ENCODE peak calls at places on chromosomes 16 and 17, in four cellular contexts. R is H1, V is K562, F is A549. W is an unnamed sample.

GRCh38 chr16:18024566-18024965 is 312.0 kb downstream of the NPIPA8 start:
- DNase-seq in R (no peak), F (no peak), V (no peak), W (no peak)

GRCh38 chr16:1975432-1976215 is 3.8 kb downstream of the TBL3 start:
- DNase-seq in F (no peak), V (no peak), R (no peak), W (no peak)

GRCh38 chr17:76548378-76549214 is 8.8 kb downstream of the PRCD start:
- DNase-seq in V (no peak), R (no peak), F (no peak), W (peak)

GRCh38 chr17:28371245-28372202 is at the start of gene SARM1:
- DNase-seq in R (peak), F (peak), V (peak), W (peak)

GRCh38 chr16:50696575-50697420 is 3.4 kb downstream of the NOD2 start:
- DNase-seq in V (peak), R (no peak), F (peak), W (peak)

GRCh38 chr17:48604770-48605329 is at the start of gene HOXB6:
- DNase-seq in F (peak), R (no peak), V (peak), W (no peak)

GRCh38 chr17:66944365-66945203 is 19.9 kb upstream of the CACNG4 start:
- DNase-seq in V (no peak), F (no peak), R (no peak), W (no peak)

GRCh38 chr17:21025446-21025845 is 17.4 kb downstream of the USP22 start:
- DNase-seq in R (no peak), F (no peak), V (no peak), W (no peak)

GRCh38 chr17:78805301-78805700 is 23.2 kb upstream of the CYTH1 start:
- DNase-seq in V (no peak), F (no peak), R (no peak), W (no peak)

GRCh38 chr17:21194210-21194609 is 19.8 kb downstream of the TMEM11 start:
- DNase-seq in F (no peak), R (no peak), V (no peak), W (no peak)

GRCh38 chr17:81029859-81030258 is 5.1 kb upstream of the BAIAP2 start:
- DNase-seq in R (no peak), V (no peak), F (no peak), W (no peak)

GRCh38 chr17:81028506-81028858 is 6.5 kb upstream of the BAIAP2 start:
- DNase-seq in V (peak), R (no peak), F (no peak), W (no peak)

GRCh38 chr17:81032641-81033422 is 2.1 kb upstream of the BAIAP2 start:
- DNase-seq in R (no peak), V (no peak), F (no peak), W (no peak)

GRCh38 chr17:81031571-81032550 is 3.1 kb upstream of the BAIAP2 start:
- DNase-seq in R (no peak), F (no peak), V (no peak), W (no peak)

DNA sequence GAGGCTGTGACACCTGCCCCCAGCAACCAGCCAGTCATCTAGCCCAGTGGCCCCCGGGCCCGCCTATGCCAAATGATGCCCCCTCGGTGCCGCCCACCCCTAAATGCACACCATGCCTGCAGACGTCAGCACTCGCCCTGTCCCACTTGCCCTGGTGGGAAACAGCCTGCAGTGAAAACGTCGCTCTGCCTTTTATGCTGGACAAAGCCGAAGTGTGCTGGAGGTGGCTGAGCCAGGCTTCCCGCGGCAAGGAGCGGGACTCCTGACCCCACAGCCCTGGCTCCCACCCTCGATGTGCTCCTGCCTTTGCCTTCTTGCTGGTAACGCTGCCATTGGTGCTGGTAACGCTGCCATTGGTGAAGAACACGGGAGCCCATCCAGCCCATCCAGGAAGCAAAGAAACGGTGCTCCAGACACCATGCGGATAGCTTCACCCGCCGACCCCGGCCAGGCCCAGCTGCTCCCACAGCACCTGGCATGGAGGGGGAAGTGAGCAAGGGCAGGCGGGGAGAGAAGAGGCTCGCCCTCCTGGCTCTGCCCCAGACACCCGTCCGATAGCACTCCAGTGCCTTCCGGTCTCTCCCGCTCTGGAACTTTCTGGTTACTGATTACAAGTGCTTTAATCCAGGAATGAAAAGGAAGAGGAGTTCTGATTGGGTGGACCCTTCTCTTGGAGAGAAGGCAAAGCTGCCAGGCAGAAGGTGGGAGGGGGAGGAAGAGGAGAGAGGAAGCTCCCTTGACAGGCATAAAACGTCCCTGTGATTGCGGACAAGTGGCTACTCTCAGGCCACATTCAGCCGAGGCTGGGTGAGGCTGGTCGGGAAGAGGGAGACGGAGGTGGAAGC is 4.0 kb upstream of the BAIAP2 start:
- DNase-seq in F (no peak), R (no peak), V (no peak), W (peak)
- TF ChIP-seq PHF8 in F (no peak), R (no peak), V (no peak), W (no peak)

DNA sequence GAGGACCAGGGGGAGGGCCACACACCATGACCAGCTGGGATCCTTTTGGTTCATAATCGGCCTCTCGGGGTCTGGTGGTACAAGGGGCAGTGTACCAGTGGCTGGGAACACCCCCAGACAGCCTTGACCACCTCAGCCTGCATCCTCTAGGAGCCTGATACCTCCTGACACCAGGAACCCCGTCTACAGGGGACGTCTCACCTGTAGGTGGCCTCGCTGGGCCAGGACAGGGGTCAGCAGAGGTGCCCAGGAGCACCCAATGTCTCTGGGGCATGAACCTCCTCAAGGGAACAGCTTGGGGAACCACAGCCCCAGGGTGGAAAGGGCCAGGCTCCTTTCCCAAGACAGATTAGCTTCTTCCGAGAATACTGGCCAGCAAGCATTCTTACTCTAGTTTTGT is 2.5 kb upstream of the METRNL start:
- DNase-seq in R (no peak), V (no peak), F (no peak), W (no peak)
- TF ChIP-seq PHF8 in R (no peak), V (no peak), F (no peak), W (no peak)

GRCh38 chr16:57062329-57062728 is 30.1 kb upstream of the CPNE2 start:
- DNase-seq in V (peak), R (no peak), F (no peak), W (peak)

GRCh38 chr16:57060323-57061083 is 31.9 kb upstream of the CPNE2 start:
- DNase-seq in R (no peak), V (no peak), F (no peak), W (no peak)

GRCh38 chr16:57058291-57058861 is 34.0 kb upstream of the CPNE2 start:
- DNase-seq in V (no peak), F (no peak), R (no peak), W (no peak)

GRCh38 chr16:57064995-57065394 is 27.4 kb upstream of the CPNE2 start:
- DNase-seq in F (no peak), R (no peak), V (peak), W (no peak)

GRCh38 chr16:57061084-57061905 is 31.1 kb upstream of the CPNE2 start:
- DNase-seq in V (no peak), F (no peak), R (no peak), W (peak)
- TF ChIP-seq PHF8 in V (no peak), F (no peak), R (no peak), W (no peak)

GRCh38 chr17:51853857-51854256 is 304.7 kb downstream of the CA10 start:
- DNase-seq in F (no peak), R (no peak), V (no peak), W (no peak)
- TF ChIP-seq PHF8 in F (no peak), R (no peak), V (no peak), W (no peak)

GRCh38 chr17:31073411-31073810 is 21.4 kb upstream of the NF1 start:
- DNase-seq in R (no peak), V (no peak), F (no peak), W (no peak)

GRCh38 chr17:31068291-31068690 is 26.5 kb upstream of the NF1 start:
- DNase-seq in V (peak), F (no peak), R (peak), W (peak)

GRCh38 chr17:31072186-31072585 is 22.6 kb upstream of the NF1 start:
- DNase-seq in V (no peak), R (no peak), F (no peak), W (no peak)

GRCh38 chr17:31064707-31065106 is 30.1 kb upstream of the NF1 start:
- DNase-seq in F (no peak), V (no peak), R (no peak), W (no peak)

GRCh38 chr17:31067699-31068184 is 27.0 kb upstream of the NF1 start:
- DNase-seq in F (peak), V (no peak), R (no peak), W (peak)
- TF ChIP-seq PHF8 in F (no peak), V (no peak), R (no peak), W (no peak)

DNA sequence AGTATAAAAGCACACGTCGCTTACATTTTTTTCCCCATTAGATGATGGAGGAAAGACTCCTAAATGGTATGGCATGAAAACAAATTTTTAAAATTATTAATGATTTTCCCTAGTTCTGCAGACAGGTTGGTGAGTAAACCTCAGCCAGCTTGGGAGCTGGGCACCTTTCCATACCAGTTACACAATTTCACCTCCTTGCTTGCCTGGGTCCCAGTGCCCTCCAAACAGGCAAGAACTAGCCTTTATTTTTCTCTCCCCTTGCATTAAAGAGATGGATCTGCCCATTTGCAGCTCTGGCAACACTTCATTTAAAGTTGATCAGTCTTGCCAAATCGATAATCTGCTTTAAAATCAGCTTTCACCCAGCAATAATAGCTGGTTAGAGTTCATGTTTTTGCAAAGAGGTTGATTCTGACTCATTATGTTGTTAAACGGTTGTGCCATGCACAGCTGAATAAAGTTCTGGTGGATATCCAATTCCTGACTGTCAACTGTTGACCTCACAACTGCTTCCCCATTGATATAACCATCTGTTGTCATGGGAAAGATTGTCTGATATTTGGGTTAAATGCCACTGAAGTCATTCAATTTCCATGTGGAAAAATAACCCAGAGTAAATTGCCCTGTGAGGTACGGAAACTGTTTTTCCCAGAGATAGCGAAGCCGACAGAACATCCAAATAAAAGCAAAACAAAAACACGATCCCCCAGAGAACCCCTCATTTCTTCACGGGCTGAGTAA is 1.3 kb downstream of the C17orf58 start:
- DNase-seq in V (no peak), R (no peak), F (peak), W (no peak)
- TF ChIP-seq PHF8 in V (no peak), R (no peak), F (no peak), W (no peak)

GRCh38 chr16:12092347-12092882 is 115.9 kb downstream of the SNX29 start:
- DNase-seq in F (no peak), R (no peak), V (no peak), W (peak)
- TF ChIP-seq PHF8 in F (no peak), R (no peak), V (no peak), W (no peak)

GRCh38 chr17:80126449-80126715 is 20.5 kb downstream of the EIF4A3 start:
- DNase-seq in R (no peak), F (no peak), V (no peak), W (no peak)

GRCh38 chr17:80123791-80124190 is 22.4 kb downstream of the GAA start:
- DNase-seq in V (no peak), R (no peak), F (no peak), W (no peak)

GRCh38 chr17:80125656-80126448 is 21.1 kb downstream of the EIF4A3 start:
- DNase-seq in V (no peak), R (no peak), F (no peak), W (no peak)

GRCh38 chr17:80122926-80123505 is 21.6 kb downstream of the GAA start:
- DNase-seq in F (no peak), R (no peak), V (no peak), W (no peak)

GRCh38 chr17:80124351-80124981 is 22.5 kb downstream of the EIF4A3 start:
- DNase-seq in R (peak), F (peak), V (no peak), W (peak)
- TF ChIP-seq PHF8 in R (peak), F (no peak), V (no peak), W (no peak)

GRCh38 chr16:27720731-27721547 is 171.0 kb downstream of the KATNIP start:
- DNase-seq in R (no peak), F (no peak), V (no peak), W (no peak)

GRCh38 chr16:27717726-27718125 is 167.8 kb downstream of the KATNIP start:
- DNase-seq in V (no peak), F (no peak), R (no peak), W (no peak)

GRCh38 chr16:27718767-27719445 is 169.0 kb downstream of the KATNIP start:
- DNase-seq in R (no peak), V (no peak), F (no peak), W (peak)

GRCh38 chr16:27721548-27722265 is 171.8 kb downstream of the KATNIP start:
- DNase-seq in V (no peak), R (no peak), F (no peak), W (peak)

GRCh38 chr16:27718136-27718766 is 168.3 kb downstream of the KATNIP start:
- DNase-seq in F (no peak), V (no peak), R (no peak), W (peak)
- TF ChIP-seq PHF8 in F (no peak), V (no peak), R (no peak), W (no peak)